ENCODE peak calls at places on chromosomes 7 and 10, in five cellular contexts. P is gastrocnemius medialis, G is cardiac muscle cell, B is testis, W is lung. K is an unnamed sample. For H3K27me3 and H3K4me1, the result is how much of the 10 kb centered on the place peaks cover.

GRCh38 chr7:101553018-101553770 is 75.9 kb downstream of the MYL10 start:
- DNase-seq in P (no peak), G (no peak), B (no peak), W (no peak), K (no peak)

GRCh38 chr10:15167411-15168295 is 840 bp downstream of the NMT2 start:
- DNase-seq in P (peak), G (peak), B (peak), W (peak), K (peak)

GRCh38 chr7:87047-87446 is 105.3 kb upstream of the FAM20C start:
- DNase-seq in P (no peak), G (peak), B (no peak), W (no peak), K (no peak)

GRCh38 chr10:131500892-131501291 is 189.4 kb upstream of the TCERG1L start:
- DNase-seq in P (no peak), G (no peak), B (no peak), W (no peak), K (no peak)

GRCh38 chr7:157224627-157225026 is 85.9 kb downstream of the UBE3C start:
- DNase-seq in P (no peak), G (peak), B (no peak), W (no peak), K (peak)

GRCh38 chr7:129501760-129502707 is at the start of gene SMKR1:
- DNase-seq in P (peak), G (peak), B (peak), W (peak), K (peak)

GRCh38 chr7:143396182-143396581 is 12.5 kb downstream of the EPHA1 start:
- DNase-seq in P (no peak), G (no peak), B (no peak), W (no peak), K (no peak)

GRCh38 chr7:140263277-140263676 is 86.5 kb upstream of the KDM7A start:
- DNase-seq in P (no peak), G (no peak), B (no peak), W (no peak), K (no peak)

GRCh38 chr10:88553116-88553752 is 29.9 kb downstream of the RNLS start:
- DNase-seq in P (peak), G (peak), B (peak), W (no peak), K (peak)

GRCh38 chr10:21510218-21511070 is 15.0 kb downstream of the SKIDA1 start:
- DNase-seq in P (no peak), G (no peak), B (peak), W (no peak), K (peak)

GRCh38 chr10:110363572-110364411 is 59.1 kb upstream of the SMNDC1 start:
- DNase-seq in P (no peak), G (no peak), B (peak), W (no peak), K (no peak)

GRCh38 chr10:124152781-124153600 is 59.6 kb upstream of the CHST15 start:
- DNase-seq in P (peak), G (peak), B (no peak), W (peak), K (no peak)

GRCh38 chr10:29657719-29658274 is 23.0 kb upstream of the SVIL start:
- DNase-seq in P (no peak), G (no peak), B (no peak), W (no peak), K (no peak)

GRCh38 chr10:27743736-27744477 is 1.7 kb downstream of the MKX start:
- DNase-seq in P (no peak), G (peak), B (no peak), W (no peak), K (peak)

GRCh38 chr7:92874567-92874966 is 38.2 kb upstream of the CDK6 start:
- DNase-seq in P (no peak), G (peak), B (no peak), W (no peak), K (no peak)

GRCh38 chr7:42213093-42213492 is 23.9 kb downstream of the GLI3 start:
- DNase-seq in P (no peak), G (no peak), B (no peak), W (no peak), K (no peak)

GRCh38 chr7:26948617-26949118 is 84.3 kb upstream of the SKAP2 start:
- DNase-seq in P (no peak), G (no peak), B (no peak), W (no peak), K (no peak)

DNA sequence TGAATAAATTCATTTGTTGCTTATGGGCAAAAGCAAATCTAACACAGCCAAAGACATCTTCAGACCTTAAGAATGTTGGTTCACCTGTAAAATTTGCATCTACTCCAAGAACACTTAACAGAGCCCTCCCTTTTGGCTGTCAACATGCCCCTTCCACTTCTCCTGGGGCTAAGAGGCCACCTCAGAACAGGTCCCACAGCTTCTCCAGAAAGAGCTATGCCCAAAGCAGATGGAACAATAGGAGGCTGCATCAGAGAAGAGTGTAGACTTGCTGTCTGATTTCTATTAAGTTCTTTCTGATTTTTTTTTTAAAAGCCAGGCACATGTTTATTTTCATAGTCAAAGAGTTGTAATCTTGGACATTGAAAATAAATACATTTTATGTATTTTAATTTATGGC is 26.1 kb upstream of the TRIL start:
- DNase-seq in P (no peak), G (no peak), B (no peak), W (peak), K (no peak)
- H3K27me3 ChIP-seq in P (under half), G (under half), B (under half), W (under half), K (under half)

GRCh38 chr10:125155669-125156068 is 4.7 kb downstream of the CTBP2 start:
- DNase-seq in P (no peak), G (no peak), B (no peak), W (no peak), K (no peak)

GRCh38 chr10:125157473-125157865 is 2.9 kb downstream of the CTBP2 start:
- DNase-seq in P (no peak), G (no peak), B (peak), W (no peak), K (no peak)

GRCh38 chr10:125155101-125155500 is 5.3 kb downstream of the CTBP2 start:
- DNase-seq in P (no peak), G (peak), B (no peak), W (no peak), K (no peak)

GRCh38 chr10:125156739-125157472 is 3.5 kb downstream of the CTBP2 start:
- DNase-seq in P (no peak), G (no peak), B (no peak), W (no peak), K (peak)

GRCh38 chr10:125156196-125156595 is 4.2 kb downstream of the CTBP2 start:
- DNase-seq in P (no peak), G (no peak), B (no peak), W (no peak), K (no peak)
- H3K4me1 ChIP-seq in P (half or more), G (half or more), B (half or more), W (under half), K (under half)

DNA sequence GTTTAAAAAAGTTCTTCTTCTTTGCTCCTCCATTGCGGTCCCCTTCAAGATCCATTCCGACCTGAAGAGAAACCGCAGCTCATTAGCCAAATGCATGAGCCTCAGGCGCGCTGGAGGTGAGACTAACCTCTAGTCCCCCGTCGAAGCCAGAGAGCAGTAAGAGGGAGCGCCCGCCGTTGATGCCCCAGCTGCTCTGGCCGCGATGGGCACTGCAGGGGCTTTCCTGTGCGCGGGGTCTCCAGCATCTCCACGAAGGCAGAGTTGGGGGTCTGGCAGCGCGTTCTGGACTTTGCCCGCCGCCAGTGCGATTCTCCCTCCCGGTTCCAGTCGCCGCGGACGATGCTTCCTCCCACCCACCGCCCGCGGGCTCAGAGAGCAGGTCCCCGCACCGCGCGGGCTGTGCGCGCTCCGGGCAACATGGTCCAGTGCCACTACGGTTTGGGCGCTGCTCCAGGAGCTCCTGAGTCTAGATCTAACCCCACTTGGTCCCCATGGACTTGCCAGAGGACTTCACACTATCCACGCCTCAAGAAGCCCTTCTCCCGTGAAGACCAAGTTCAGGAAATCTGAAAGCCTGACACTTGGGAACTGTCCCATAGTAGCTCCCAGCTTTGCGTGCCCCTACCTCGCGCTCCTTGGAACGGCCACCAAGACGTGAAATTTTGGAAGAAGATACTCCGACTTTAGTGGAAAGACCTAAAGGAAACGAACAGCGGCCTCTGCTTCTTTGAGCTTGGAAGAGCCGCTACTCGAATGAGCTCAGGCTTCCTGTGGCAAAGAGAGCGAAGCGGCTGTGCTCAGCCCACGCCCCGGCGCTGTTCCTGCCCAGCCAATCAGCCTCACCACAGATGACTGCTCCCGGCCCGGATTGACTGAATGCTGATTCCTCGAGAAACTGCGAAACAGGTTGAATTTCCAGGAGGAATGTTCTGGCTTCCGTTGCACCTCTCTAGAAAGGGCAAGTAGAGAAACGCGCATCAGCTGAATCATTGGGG is at the start of gene ABCB1:
- DNase-seq in P (peak), G (peak), B (peak), W (peak), K (peak)
- H3K27me3 ChIP-seq in P (under half), G (half or more), B (under half), W (under half), K (under half)

GRCh38 chr7:50317697-50318640 is 13.5 kb downstream of the IKZF1 start:
- DNase-seq in P (no peak), G (no peak), B (no peak), W (no peak), K (no peak)

GRCh38 chr7:50315739-50316671 is 11.5 kb downstream of the IKZF1 start:
- DNase-seq in P (no peak), G (no peak), B (no peak), W (no peak), K (no peak)

GRCh38 chr7:50324113-50324512 is 19.6 kb downstream of the IKZF1 start:
- DNase-seq in P (no peak), G (no peak), B (no peak), W (no peak), K (no peak)

GRCh38 chr7:50317221-50317678 is 12.7 kb downstream of the IKZF1 start:
- DNase-seq in P (no peak), G (no peak), B (no peak), W (no peak), K (no peak)

DNA sequence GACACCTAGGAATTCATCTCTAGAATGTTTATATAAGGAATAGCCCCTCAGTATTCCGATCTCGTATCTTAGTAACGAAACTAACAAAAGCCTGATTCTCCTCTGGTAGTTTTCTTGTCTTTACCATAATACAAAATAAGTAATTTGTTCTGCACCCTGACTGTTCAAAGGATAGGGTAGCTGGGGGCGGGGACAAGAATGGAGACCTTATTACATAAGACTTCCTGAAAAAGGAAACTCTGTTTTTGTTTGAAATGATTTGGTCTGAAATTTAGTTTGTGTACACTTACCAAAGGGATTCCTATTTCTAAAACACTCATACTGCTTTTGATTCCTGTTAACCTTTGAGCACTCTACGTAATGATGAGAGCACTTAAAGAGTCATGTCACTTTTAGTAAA is 17.2 kb downstream of the IKZF1 start:
- DNase-seq in P (no peak), G (no peak), B (no peak), W (no peak), K (no peak)
- H3K4me1 ChIP-seq in P (under half), G (under half), B (under half), W (under half), K (under half)

DNA sequence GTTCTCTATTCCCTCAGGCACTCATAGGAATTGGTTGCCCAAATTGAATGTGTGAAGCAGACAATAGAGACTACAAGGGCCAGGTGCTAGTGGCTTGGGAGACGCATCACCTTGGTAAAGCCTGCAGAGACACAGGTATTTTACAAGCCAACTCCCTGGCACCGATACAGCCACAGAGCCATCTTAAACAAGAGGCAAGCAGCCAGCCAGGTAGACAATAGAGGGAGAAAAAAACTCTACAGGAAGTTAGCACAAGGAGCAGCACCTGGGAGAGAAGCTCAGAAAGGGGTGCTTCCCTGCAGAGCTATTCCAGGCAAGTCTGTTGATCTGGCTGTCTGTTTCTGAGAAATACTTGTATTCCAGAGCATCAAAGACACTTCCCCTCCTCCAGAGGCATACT is 43.0 kb upstream of the CDK1 start:
- DNase-seq in P (no peak), G (no peak), B (no peak), W (no peak), K (no peak)
- H3K27me3 ChIP-seq in P (under half), G (half or more), B (under half), W (under half), K (under half)

GRCh38 chr7:22445140-22445722 is 54.8 kb downstream of the STEAP1B start:
- DNase-seq in P (peak), G (peak), B (peak), W (peak), K (no peak)
- H3K4me1 ChIP-seq in P (under half), G (under half), B (under half), W (under half), K (under half)

K was measured in Caco-2.